ENCODE peak calls at places on chromosome 21, in five cellular contexts. W is fibroblast of lung, T is fibroblast of the aortic adventitia, A is foreskin fibroblast, O is thoracic aorta. Z is an unnamed sample.

GRCh38 chr21:25569711-25570110 is 37.6 kb downstream of the MRPL39 start:
- DNase-seq in W (no peak), A (no peak), T (no peak), O (no peak), Z (no peak)

GRCh38 chr21:41090981-41091380 is 77.0 kb upstream of the BACE2 start:
- DNase-seq in O (no peak), W (no peak), T (no peak), A (no peak), Z (no peak)

GRCh38 chr21:38843806-38844479 is 38.2 kb downstream of the ETS2 start:
- DNase-seq in T (peak), A (peak), O (no peak), W (peak), Z (peak)

GRCh38 chr21:21003701-21004100 is 5.5 kb downstream of the NCAM2 start:
- DNase-seq in T (peak), O (no peak), A (peak), W (peak), Z (peak)

GRCh38 chr21:24436236-24436635 is 1171.0 kb downstream of the MRPL39 start:
- DNase-seq in W (no peak), T (no peak), O (no peak), A (no peak), Z (no peak)

GRCh38 chr21:27422435-27422834 is 455.5 kb upstream of the ADAMTS5 start:
- DNase-seq in T (peak), O (no peak), A (peak), W (no peak), Z (peak)

GRCh38 chr21:41651830-41652229 is 115.0 kb downstream of the RIPK4 start:
- DNase-seq in A (peak), W (no peak), O (no peak), T (no peak), Z (no peak)

GRCh38 chr21:16535100-16535418 is 805.3 kb downstream of the USP25 start:
- DNase-seq in W (peak), O (no peak), T (peak), A (peak), Z (peak)

GRCh38 chr21:22791986-22792560 is 1793.9 kb downstream of the NCAM2 start:
- DNase-seq in T (peak), O (no peak), W (peak), A (peak), Z (peak)

GRCh38 chr21:36881223-36881622 is 85.2 kb downstream of the HLCS start:
- DNase-seq in O (no peak), W (no peak), A (no peak), T (no peak), Z (peak)

GRCh38 chr21:23886828-23887708 is 1720.2 kb downstream of the MRPL39 start:
- DNase-seq in O (no peak), T (no peak), A (no peak), W (no peak), Z (no peak)

GRCh38 chr21:16192900-16193299 is 463.1 kb downstream of the USP25 start:
- DNase-seq in O (no peak), W (peak), T (peak), A (peak), Z (peak)

DNA sequence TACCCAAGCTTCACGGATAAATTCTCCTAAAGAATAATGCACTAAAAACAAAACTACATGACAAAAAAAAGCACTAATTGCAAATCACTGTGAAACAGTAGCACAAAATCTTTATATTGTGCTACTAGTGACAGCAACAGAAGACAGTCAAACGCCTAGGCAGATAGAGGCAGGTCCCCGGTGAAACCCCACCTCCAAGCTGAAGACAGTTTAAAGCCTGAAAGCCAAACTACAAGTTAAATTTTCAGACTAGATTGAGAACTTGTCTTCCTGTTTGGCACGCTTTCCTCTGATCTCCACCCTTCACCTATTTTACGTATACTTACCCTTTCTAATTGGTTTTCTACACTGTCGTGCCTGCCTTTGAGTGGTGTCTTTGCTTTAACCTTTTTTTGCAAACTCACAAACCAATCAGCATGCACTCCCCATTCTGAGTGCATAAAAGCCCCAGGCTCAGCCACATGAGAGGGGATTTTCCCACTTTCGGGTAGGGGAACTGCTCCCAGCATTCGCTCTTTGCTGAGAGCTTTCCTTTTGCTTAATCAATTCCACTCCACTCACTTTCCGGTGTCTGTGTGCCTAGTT is 3.6 kb upstream of the BACH1 start:
- DNase-seq in O (no peak), W (no peak), A (no peak), T (no peak), Z (no peak)
- H3K4me3 ChIP-seq in O (no peak), W (no peak), A (no peak), T (no peak), Z (no peak)

GRCh38 chr21:18495553-18495952 is 92.0 kb upstream of the TMPRSS15 start:
- DNase-seq in O (no peak), A (no peak), T (no peak), W (no peak), Z (no peak)

GRCh38 chr21:18498428-18498827 is 94.8 kb upstream of the TMPRSS15 start:
- DNase-seq in W (no peak), A (no peak), T (no peak), O (no peak), Z (no peak)

GRCh38 chr21:18499761-18500376 is 96.3 kb upstream of the TMPRSS15 start:
- DNase-seq in W (peak), O (no peak), A (peak), T (peak), Z (peak)
- TF ChIP-seq CTCF in W (peak), O (peak), A (peak), T (peak), Z (peak)

GRCh38 chr21:45388611-45389296 is 16.2 kb upstream of the COL18A1 start:
- DNase-seq in O (no peak), T (no peak), A (no peak), W (no peak), Z (no peak)
- H3K4me3 ChIP-seq in O (no peak), T (no peak), A (no peak), W (no peak), Z (no peak)

GRCh38 chr21:17742940-17743592 is 76.1 kb downstream of the C21orf91 start:
- DNase-seq in T (no peak), W (no peak), A (no peak), O (no peak), Z (no peak)

GRCh38 chr21:17742181-17742580 is 77.0 kb downstream of the C21orf91 start:
- DNase-seq in W (no peak), O (no peak), T (no peak), A (no peak), Z (no peak)

GRCh38 chr21:17746920-17747319 is 72.2 kb downstream of the C21orf91 start:
- DNase-seq in T (no peak), A (no peak), O (no peak), W (no peak), Z (no peak)

GRCh38 chr21:17745086-17745485 is 74.1 kb downstream of the C21orf91 start:
- DNase-seq in O (no peak), W (no peak), T (no peak), A (no peak), Z (no peak)
- TF ChIP-seq CTCF in O (no peak), W (no peak), T (no peak), A (no peak), Z (no peak)

DNA sequence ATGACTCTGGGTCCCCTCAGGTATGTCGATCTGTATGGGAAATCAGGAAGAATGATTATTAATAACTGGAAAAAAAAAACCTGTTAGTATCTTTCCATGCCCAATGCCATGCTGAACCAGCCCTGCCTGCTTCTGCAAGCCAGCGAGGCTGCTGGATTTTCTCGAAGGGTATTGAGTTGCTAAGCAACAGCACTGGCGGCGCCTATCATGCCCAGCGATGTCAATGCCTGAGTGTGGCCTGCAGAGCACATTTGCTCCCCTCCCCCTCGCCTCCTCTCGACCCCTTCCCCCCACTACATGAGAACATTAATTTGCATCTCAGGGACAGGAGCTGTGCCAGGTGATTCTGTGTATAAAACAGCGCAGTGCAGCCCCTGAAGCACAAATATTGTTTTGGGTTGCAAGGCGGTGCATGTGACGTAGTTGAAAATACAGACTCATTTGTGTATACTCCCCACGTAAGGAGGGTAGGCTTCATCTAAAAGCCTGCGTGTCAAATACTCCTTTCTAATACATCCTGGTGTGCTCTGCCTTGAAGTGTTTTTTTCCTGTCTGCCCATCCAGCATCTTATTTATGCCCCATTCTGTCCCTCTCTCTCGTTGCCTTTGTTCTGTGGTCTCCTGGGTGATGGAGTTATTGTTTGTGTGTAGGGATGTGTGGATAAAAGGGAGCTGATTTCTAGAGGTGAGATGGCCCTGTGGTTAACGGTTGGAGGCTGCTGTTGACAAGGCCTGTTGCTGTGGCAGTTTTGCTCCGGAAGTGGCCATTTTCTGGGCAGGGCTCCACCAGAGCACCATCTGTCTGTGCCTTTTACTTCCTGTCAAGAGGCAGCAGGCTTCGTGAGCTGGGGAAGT is 32.7 kb upstream of the ATP5PO start:
- DNase-seq in O (no peak), W (peak), T (no peak), A (peak), Z (peak)
- H3K4me3 ChIP-seq in O (peak), W (peak), T (peak), A (no peak), Z (peak)

GRCh38 chr21:34510148-34511142 is 1.6 kb downstream of the KCNE1 start:
- DNase-seq in W (peak), A (peak), O (peak), T (peak), Z (peak)
- TF ChIP-seq CTCF in W (peak), A (peak), O (peak), T (peak), Z (peak)

DNA sequence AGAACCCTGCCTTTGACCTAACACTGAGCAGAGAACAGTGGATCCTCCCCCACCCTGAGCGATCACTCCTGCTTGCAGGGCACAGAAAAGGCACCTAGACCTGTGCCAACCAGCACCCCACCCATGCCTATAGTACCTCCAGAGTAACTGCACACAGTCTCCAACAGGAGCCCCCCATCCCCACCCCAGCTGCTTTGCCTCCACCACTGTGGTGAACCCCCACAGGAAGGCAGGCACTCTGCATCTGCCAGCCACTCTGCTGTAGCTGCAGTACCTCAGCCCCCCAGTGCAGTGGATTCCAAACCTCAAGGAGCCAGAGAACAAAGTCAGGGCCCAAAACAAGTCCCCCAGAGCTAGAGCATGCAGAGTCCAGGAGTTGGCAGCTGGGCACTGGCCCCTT is 10.7 kb downstream of the SPATC1L start:
- DNase-seq in O (no peak), A (no peak), T (no peak), W (no peak), Z (no peak)
- H3K4me3 ChIP-seq in O (no peak), A (no peak), T (no peak), W (no peak), Z (no peak)

Z was measured in astrocyte of the spinal cord.